ENCODE peak calls at places on chromosomes 1 and 21, in five cellular contexts. W is astrocyte, U is right lobe of liver, K is HFF-Myc, Y is GM12865. A is an unnamed sample.

GRCh38 chr1:15843826-15844572 is 3.5 kb upstream of the SPEN start:
- DNase-seq in Y (peak; percentile 34), K (no peak), W (peak; percentile 54), U (no peak), A (no peak)

GRCh38 chr1:180548686-180549326 is 10.0 kb upstream of the OVAAL start:
- DNase-seq in Y (no peak), U (no peak), W (no peak), K (no peak), A (no peak)

GRCh38 chr1:212281589-212281988 is 3.6 kb upstream of the PPP2R5A start:
- DNase-seq in W (no peak), U (no peak), Y (no peak), K (no peak), A (peak; percentile 59)

GRCh38 chr1:22218618-22219250 is 75.8 kb upstream of the WNT4 start:
- DNase-seq in U (peak; percentile 39), W (no peak), K (no peak), Y (no peak), A (no peak)

GRCh38 chr1:112767646-112768045 is 52.5 kb upstream of the PPM1J start:
- DNase-seq in K (no peak), W (no peak), U (no peak), Y (no peak), A (no peak)

GRCh38 chr1:229572286-229572685 is 13.8 kb upstream of the ABCB10 start:
- DNase-seq in U (no peak), K (no peak), Y (no peak), W (no peak), A (no peak)

GRCh38 chr1:12617511-12617900 is 504 bp downstream of the DHRS3 start:
- DNase-seq in W (no peak), Y (no peak), U (no peak), K (no peak), A (no peak)

GRCh38 chr1:229309074-229309473 is 33.8 kb downstream of the CCSAP start:
- DNase-seq in U (no peak), Y (no peak), K (no peak), W (no peak), A (no peak)

GRCh38 chr1:239718997-239719628 is 332.7 kb downstream of the CHRM3 start:
- DNase-seq in U (no peak), K (no peak), Y (no peak), W (no peak), A (no peak)

GRCh38 chr1:5690291-5690690 is 301.9 kb downstream of the NPHP4 start:
- DNase-seq in Y (no peak), K (no peak), U (no peak), W (no peak), A (no peak)

GRCh38 chr1:214184992-214185391 is 96.0 kb upstream of the SMYD2 start:
- DNase-seq in W (no peak), K (no peak), Y (no peak), U (no peak), A (no peak)

GRCh38 chr1:32178380-32179192 is 889 bp upstream of the TXLNA start:
- DNase-seq in Y (no peak), W (no peak), K (no peak), U (peak; percentile 72), A (no peak)

GRCh38 chr1:74180490-74180889 is 17.5 kb downstream of the LRRIQ3 start:
- DNase-seq in W (peak; percentile 2), K (no peak), U (no peak), Y (no peak), A (peak; percentile 29)

GRCh38 chr1:42439940-42440339 is 15.9 kb downstream of the ZMYND12 start:
- DNase-seq in U (no peak), K (no peak), Y (no peak), W (peak; percentile 85), A (peak; percentile 74)

GRCh38 chr1:189859385-189859977 is 618.2 kb downstream of the BRINP3 start:
- DNase-seq in Y (peak; percentile 67), K (no peak), U (no peak), W (no peak), A (peak; percentile 2)

GRCh38 chr1:22963044-22963677 is 9.5 kb downstream of the LACTBL1 start:
- DNase-seq in U (no peak), Y (no peak), W (no peak), K (no peak), A (no peak)

GRCh38 chr1:17027900-17028299 is 16.2 kb upstream of the ATP13A2 start:
- DNase-seq in Y (no peak), W (no peak), U (peak; percentile 36), K (no peak), A (no peak)

GRCh38 chr1:180098242-180098995 is 56.2 kb upstream of the QSOX1 start:
- DNase-seq in W (peak; percentile 59), Y (no peak), K (no peak), U (no peak), A (peak; percentile 89)

GRCh38 chr1:26153966-26154572 is 4.8 kb upstream of the FAM110D start:
- DNase-seq in W (no peak), Y (no peak), U (no peak), K (no peak), A (no peak)
- TF ChIP-seq CTCF in W (no peak), Y (no peak), U (no peak), K (no peak), A (no peak)

GRCh38 chr1:169586395-169587255 is at the start of gene F5:
- DNase-seq in W (peak; percentile 28), K (peak; percentile 10), U (peak; percentile 94), Y (peak; percentile 81), A (peak; percentile 48)
- H3K4me3 ChIP-seq in W (no peak within 1 kb of the TSS), K (no peak within 1 kb of the TSS), U (peak within 1 kb of the TSS; percentile 80), Y (no peak within 1 kb of the TSS), A (no peak within 1 kb of the TSS)

DNA sequence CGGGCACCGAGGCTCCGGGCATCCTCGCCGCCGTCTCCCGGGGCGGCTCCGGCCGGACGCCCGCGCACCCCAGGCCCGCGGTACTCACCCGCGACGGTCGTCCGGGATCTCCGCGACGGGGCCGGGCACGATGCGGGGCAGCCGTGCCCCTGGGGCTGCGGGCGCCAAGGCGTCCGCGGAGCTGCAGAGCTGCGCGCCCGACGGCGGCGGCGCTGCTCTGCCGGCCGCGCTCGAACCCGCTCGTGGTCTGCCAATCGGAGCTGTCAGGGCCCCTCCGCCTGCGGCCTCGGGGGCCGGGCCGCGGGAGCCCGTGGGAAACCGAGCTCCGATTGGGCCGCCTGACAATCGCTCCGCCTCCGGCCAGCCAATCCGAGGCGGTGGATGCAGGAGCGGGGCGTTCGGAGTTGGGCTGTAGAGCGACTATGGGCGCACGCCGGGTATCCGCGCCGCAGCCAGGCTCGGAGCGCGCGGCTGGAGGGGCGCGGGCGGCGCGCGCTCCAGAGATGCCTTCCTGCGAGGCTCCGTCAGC is 100.6 kb upstream of the SOD1 start:
- DNase-seq in U (peak; percentile 73), Y (peak; percentile 69), K (peak; percentile 29), W (peak; percentile 87), A (peak; percentile 80)
- TF ChIP-seq CTCF in U (no peak), Y (no peak), K (no peak), W (no peak), A (no peak)

DNA sequence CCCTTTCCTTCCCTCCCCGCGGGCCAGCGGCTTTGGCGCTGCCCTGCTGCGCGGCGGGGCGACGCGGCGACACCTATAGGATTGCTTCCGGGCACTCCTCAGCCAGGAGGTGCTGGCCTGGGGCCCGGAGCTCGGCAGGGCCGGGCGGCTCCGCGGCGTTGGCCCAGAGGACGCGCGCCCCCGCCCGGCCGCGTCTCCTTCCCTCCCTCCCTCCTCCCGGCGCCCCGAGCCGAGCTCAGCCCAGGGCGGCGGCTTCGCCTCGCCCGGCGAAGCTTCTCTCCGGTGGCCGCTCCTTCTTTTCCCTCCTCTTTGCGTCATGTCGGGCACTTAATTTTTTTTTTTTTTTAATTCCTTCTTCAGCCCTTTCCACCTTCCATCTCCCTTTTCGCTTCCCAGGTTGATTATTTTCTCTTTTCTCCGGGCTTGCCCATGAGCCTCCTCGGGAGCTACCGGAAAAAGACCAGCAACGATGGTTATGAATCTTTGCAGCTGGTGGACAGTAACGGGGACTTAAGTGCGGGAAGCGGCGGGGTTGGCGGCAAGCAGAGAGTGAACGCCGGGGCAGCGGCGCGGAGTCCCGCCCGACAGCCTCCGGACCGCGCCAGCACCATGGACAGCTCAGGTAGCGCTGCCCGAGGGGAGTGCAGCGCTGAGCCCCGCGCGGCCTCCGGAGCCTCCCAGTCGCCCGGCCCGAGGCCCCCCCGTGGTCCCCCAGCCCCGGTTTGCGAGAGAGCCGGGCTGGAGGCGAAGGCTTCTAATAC is at the start of gene DNAJC6:
- DNase-seq in U (peak; percentile 60), W (peak; percentile 52), Y (peak; percentile 29), K (no peak), A (peak; percentile 47)
- H3K4me3 ChIP-seq in U (no peak within 1 kb of the TSS), W (peak within 1 kb of the TSS; percentile 51), Y (no peak within 1 kb of the TSS), K (peak within 1 kb of the TSS; percentile 42), A (peak within 1 kb of the TSS; percentile 42)

GRCh38 chr1:98555814-98556213 is 105.7 kb upstream of the SNX7 start:
- DNase-seq in K (no peak), W (no peak), Y (no peak), U (no peak), A (no peak)

GRCh38 chr1:98557808-98558390 is 103.6 kb upstream of the SNX7 start:
- DNase-seq in W (peak; percentile 10), K (no peak), U (no peak), Y (no peak), A (no peak)

DNA sequence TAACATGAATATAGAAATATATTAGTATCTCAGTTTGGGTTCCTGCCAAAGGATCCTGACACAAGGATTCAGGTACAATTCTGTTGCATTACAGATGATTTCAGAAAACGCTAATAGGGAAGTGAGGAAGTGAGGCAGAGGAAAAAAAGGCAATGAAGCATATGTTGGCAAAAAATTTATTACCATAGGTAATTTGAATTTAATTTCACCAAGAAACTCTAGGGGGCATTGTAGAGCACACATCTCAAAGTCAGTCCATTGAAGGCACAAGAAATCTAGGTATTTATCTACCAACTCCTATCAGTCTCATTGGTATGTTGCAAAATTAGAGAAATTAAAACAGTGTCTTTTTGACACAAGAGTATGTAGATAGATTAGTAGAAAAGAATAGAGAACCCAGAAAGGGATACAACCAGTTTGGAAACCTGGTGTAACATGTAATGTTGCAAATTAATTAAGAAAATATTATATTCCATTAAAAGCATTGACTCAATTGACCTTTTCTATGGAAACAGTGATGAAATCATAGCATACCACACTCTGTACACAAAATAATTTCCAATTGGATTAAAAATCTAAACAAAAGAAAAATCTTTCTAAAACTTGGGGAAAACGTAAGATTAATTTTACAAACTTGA is 104.9 kb upstream of the SNX7 start:
- DNase-seq in K (peak; percentile 15), U (no peak), Y (peak; percentile 15), W (no peak), A (peak; percentile 46)
- TF ChIP-seq CTCF in K (peak; percentile 43), U (no peak), Y (peak; percentile 40), W (peak; percentile 34), A (peak; percentile 44)

A was measured in fibroblast of the aortic adventitia.